ENCODE peak calls at places on chromosomes 2 and 18, in nine cellular contexts. One of them, this sample, is unnamed.

GRCh38 chr2:111698743-111699554 is 185.0 kb downstream of the ANAPC1 start:
- DNase-seq in kidney: peak
- DNase-seq in endodermal cell: peak
- DNase-seq in left ventricle myocardium inferior: peak
- DNase-seq in breast epithelium: peak
- DNase-seq in heart left ventricle: peak
- DNase-seq in stomach: peak
- DNase-seq in AG04450: peak
- DNase-seq in GM23338: peak
- DNase-seq in this sample: no peak

GRCh38 chr2:10768063-10768507 is 44.5 kb downstream of the PDIA6 start:
- DNase-seq in breast epithelium: no peak
- DNase-seq in heart left ventricle: peak
- DNase-seq in left ventricle myocardium inferior: peak
- DNase-seq in AG04450: no peak
- DNase-seq in kidney: no peak
- DNase-seq in endodermal cell: no peak
- DNase-seq in stomach: no peak
- DNase-seq in GM23338: no peak
- DNase-seq in this sample: no peak

GRCh38 chr2:17083902-17084301 is 418.3 kb upstream of the CYRIA start:
- DNase-seq in left ventricle myocardium inferior: no peak
- DNase-seq in stomach: no peak
- DNase-seq in kidney: no peak
- DNase-seq in GM23338: no peak
- DNase-seq in heart left ventricle: no peak
- DNase-seq in breast epithelium: no peak
- DNase-seq in endodermal cell: no peak
- DNase-seq in AG04450: peak
- DNase-seq in this sample: no peak

GRCh38 chr2:241802421-241802749 is 6.6 kb upstream of the NEU4 start:
- DNase-seq in stomach: no peak
- DNase-seq in breast epithelium: no peak
- DNase-seq in AG04450: no peak
- DNase-seq in heart left ventricle: no peak
- DNase-seq in left ventricle myocardium inferior: no peak
- DNase-seq in endodermal cell: no peak
- DNase-seq in GM23338: no peak
- DNase-seq in kidney: peak
- DNase-seq in this sample: no peak

GRCh38 chr2:127084611-127085031 is 22.3 kb downstream of the BIN1 start:
- DNase-seq in stomach: no peak
- DNase-seq in breast epithelium: no peak
- DNase-seq in endodermal cell: no peak
- DNase-seq in AG04450: no peak
- DNase-seq in heart left ventricle: no peak
- DNase-seq in GM23338: no peak
- DNase-seq in left ventricle myocardium inferior: no peak
- DNase-seq in kidney: no peak
- DNase-seq in this sample: no peak

GRCh38 chr2:132267372-132267771 is 105.6 kb upstream of the ANKRD30BL start:
- DNase-seq in stomach: no peak
- DNase-seq in GM23338: peak
- DNase-seq in AG04450: no peak
- DNase-seq in left ventricle myocardium inferior: no peak
- DNase-seq in breast epithelium: no peak
- DNase-seq in heart left ventricle: no peak
- DNase-seq in endodermal cell: peak
- DNase-seq in kidney: no peak
- DNase-seq in this sample: no peak

GRCh38 chr2:53770264-53770663 is 2.7 kb downstream of the CHAC2 start:
- DNase-seq in AG04450: no peak
- DNase-seq in heart left ventricle: no peak
- DNase-seq in GM23338: no peak
- DNase-seq in left ventricle myocardium inferior: no peak
- DNase-seq in breast epithelium: no peak
- DNase-seq in stomach: no peak
- DNase-seq in kidney: no peak
- DNase-seq in endodermal cell: no peak
- DNase-seq in this sample: no peak

GRCh38 chr2:171309727-171310265 is 124.0 kb downstream of the METTL8 start:
- DNase-seq in AG04450: no peak
- DNase-seq in heart left ventricle: no peak
- DNase-seq in left ventricle myocardium inferior: no peak
- DNase-seq in GM23338: no peak
- DNase-seq in kidney: no peak
- DNase-seq in stomach: no peak
- DNase-seq in endodermal cell: no peak
- DNase-seq in breast epithelium: no peak
- DNase-seq in this sample: no peak

GRCh38 chr18:22204996-22205395 is 35.6 kb downstream of the GATA6 start:
- DNase-seq in GM23338: no peak
- DNase-seq in stomach: no peak
- DNase-seq in heart left ventricle: no peak
- DNase-seq in AG04450: no peak
- DNase-seq in endodermal cell: no peak
- DNase-seq in left ventricle myocardium inferior: no peak
- DNase-seq in kidney: no peak
- DNase-seq in breast epithelium: no peak
- DNase-seq in this sample: no peak

GRCh38 chr2:235852528-235852920 is 315.7 kb downstream of the GBX2 start:
- DNase-seq in AG04450: no peak
- DNase-seq in heart left ventricle: no peak
- DNase-seq in breast epithelium: no peak
- DNase-seq in stomach: no peak
- DNase-seq in GM23338: no peak
- DNase-seq in endodermal cell: no peak
- DNase-seq in kidney: no peak
- DNase-seq in left ventricle myocardium inferior: no peak
- DNase-seq in this sample: no peak

GRCh38 chr2:235856151-235856819 is 311.9 kb downstream of the GBX2 start:
- DNase-seq in left ventricle myocardium inferior: no peak
- DNase-seq in heart left ventricle: no peak
- DNase-seq in breast epithelium: no peak
- DNase-seq in GM23338: no peak
- DNase-seq in kidney: no peak
- DNase-seq in endodermal cell: no peak
- DNase-seq in AG04450: no peak
- DNase-seq in stomach: no peak
- DNase-seq in this sample: no peak

GRCh38 chr2:235856820-235857185 is 311.4 kb downstream of the GBX2 start:
- DNase-seq in GM23338: no peak
- DNase-seq in heart left ventricle: no peak
- DNase-seq in breast epithelium: no peak
- DNase-seq in AG04450: no peak
- DNase-seq in stomach: no peak
- DNase-seq in kidney: no peak
- DNase-seq in left ventricle myocardium inferior: no peak
- DNase-seq in endodermal cell: no peak
- DNase-seq in this sample: no peak

GRCh38 chr2:235854276-235854675 is 313.9 kb downstream of the GBX2 start:
- DNase-seq in kidney: no peak
- DNase-seq in stomach: no peak
- DNase-seq in GM23338: no peak
- DNase-seq in left ventricle myocardium inferior: no peak
- DNase-seq in AG04450: no peak
- DNase-seq in endodermal cell: no peak
- DNase-seq in breast epithelium: no peak
- DNase-seq in heart left ventricle: no peak
- DNase-seq in this sample: no peak

DNA sequence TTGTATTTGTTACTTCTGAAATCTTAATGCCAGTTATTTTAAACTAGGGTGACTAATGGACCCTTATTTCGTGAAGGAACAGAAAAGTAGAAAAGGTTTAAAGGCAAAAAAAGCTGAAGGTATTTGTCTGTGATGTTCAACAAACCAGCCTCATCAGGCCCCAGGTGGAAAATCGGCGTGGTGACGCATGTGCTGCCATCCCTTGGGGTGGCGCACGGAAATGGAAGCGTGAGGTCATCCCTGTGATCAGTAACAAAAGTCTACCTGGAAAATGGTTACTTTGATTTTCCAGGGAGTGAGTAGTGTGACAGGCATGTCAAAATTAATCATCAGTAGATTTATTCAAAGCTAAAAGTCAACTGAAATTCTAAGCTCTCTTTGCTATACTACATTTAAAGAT is 313.2 kb downstream of the GBX2 start:
- DNase-seq in GM23338: no peak
- DNase-seq in kidney: no peak
- DNase-seq in left ventricle myocardium inferior: no peak
- DNase-seq in endodermal cell: no peak
- DNase-seq in breast epithelium: no peak
- DNase-seq in heart left ventricle: no peak
- DNase-seq in AG04450: no peak
- DNase-seq in stomach: no peak
- DNase-seq in this sample: no peak
- TF ChIP-seq CTCF in GM23338: no peak
- TF ChIP-seq CTCF in kidney: no peak
- TF ChIP-seq CTCF in left ventricle myocardium inferior: no peak
- TF ChIP-seq CTCF in endodermal cell: no peak
- TF ChIP-seq CTCF in breast epithelium: no peak
- TF ChIP-seq CTCF in heart left ventricle: no peak
- TF ChIP-seq CTCF in AG04450: no peak
- TF ChIP-seq CTCF in stomach: no peak
- TF ChIP-seq CTCF in this sample: no peak

GRCh38 chr2:46537046-46537445 is 57.7 kb downstream of the TMEM247 start:
- DNase-seq in AG04450: no peak
- DNase-seq in stomach: no peak
- DNase-seq in GM23338: no peak
- DNase-seq in left ventricle myocardium inferior: no peak
- DNase-seq in endodermal cell: no peak
- DNase-seq in breast epithelium: no peak
- DNase-seq in kidney: no peak
- DNase-seq in heart left ventricle: no peak
- DNase-seq in this sample: no peak

GRCh38 chr2:46537624-46538023 is 58.3 kb downstream of the TMEM247 start:
- DNase-seq in breast epithelium: no peak
- DNase-seq in GM23338: no peak
- DNase-seq in endodermal cell: no peak
- DNase-seq in heart left ventricle: no peak
- DNase-seq in left ventricle myocardium inferior: no peak
- DNase-seq in kidney: no peak
- DNase-seq in stomach: no peak
- DNase-seq in AG04450: no peak
- DNase-seq in this sample: no peak

GRCh38 chr2:46538393-46538792 is 59.0 kb downstream of the TMEM247 start:
- DNase-seq in heart left ventricle: no peak
- DNase-seq in breast epithelium: no peak
- DNase-seq in left ventricle myocardium inferior: no peak
- DNase-seq in kidney: no peak
- DNase-seq in AG04450: no peak
- DNase-seq in endodermal cell: no peak
- DNase-seq in stomach: no peak
- DNase-seq in GM23338: no peak
- DNase-seq in this sample: peak

GRCh38 chr2:46539327-46540276 is 60.2 kb downstream of the TMEM247 start:
- DNase-seq in stomach: no peak
- DNase-seq in breast epithelium: no peak
- DNase-seq in left ventricle myocardium inferior: no peak
- DNase-seq in endodermal cell: peak
- DNase-seq in kidney: no peak
- DNase-seq in AG04450: no peak
- DNase-seq in heart left ventricle: no peak
- DNase-seq in GM23338: no peak
- DNase-seq in this sample: no peak

DNA sequence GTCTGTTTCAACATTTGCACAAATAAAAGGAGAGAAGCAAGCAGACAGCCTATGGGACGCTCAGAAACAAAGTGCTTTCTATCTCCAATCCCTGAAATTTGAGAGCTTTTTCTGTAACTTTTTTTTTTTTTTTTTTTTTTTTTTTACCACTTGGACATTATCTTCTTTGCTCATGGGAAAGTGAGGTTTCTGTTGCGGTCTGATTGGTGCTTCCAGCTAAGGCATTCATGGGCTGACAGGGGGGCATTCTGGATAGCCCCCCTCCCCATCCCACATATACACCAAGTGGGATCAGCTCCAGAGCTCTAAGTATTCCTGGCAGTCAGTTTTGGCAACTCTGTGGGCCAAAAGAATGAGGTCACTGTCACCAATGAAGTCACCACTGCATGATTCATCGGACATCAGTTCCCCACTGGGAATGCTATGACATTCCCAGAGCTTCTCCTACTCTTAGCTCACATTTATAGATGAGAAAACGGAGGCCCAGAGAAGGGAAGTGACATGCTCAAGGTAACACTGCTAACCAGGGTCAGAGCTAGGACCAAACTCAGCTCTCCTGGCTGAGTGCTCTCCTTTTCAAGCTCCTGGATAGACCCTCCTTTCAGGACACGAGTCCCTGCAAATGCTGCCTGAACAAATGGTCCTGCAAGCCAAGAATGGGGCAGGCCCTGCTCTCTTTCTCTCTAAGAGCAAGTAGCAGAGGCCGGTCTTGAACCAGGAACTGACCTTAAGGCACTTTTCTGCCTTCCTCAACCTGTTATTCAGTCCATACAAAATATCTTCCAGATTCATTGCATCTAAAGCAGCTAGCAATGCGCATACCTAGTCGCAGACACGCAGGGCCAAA is 61.4 kb downstream of the TMEM247 start:
- DNase-seq in endodermal cell: peak
- DNase-seq in heart left ventricle: peak
- DNase-seq in GM23338: no peak
- DNase-seq in left ventricle myocardium inferior: no peak
- DNase-seq in kidney: no peak
- DNase-seq in breast epithelium: no peak
- DNase-seq in AG04450: no peak
- DNase-seq in stomach: no peak
- DNase-seq in this sample: peak
- H3K27ac ChIP-seq in endodermal cell: no peak
- H3K27ac ChIP-seq in heart left ventricle: peak
- H3K27ac ChIP-seq in GM23338: no peak
- H3K27ac ChIP-seq in left ventricle myocardium inferior: peak
- H3K27ac ChIP-seq in kidney: no peak
- H3K27ac ChIP-seq in breast epithelium: peak
- H3K27ac ChIP-seq in AG04450: peak
- H3K27ac ChIP-seq in stomach: peak
- H3K27ac ChIP-seq in this sample: peak

GRCh38 chr2:66030553-66030952 is 404.4 kb upstream of the MEIS1 start:
- DNase-seq in breast epithelium: no peak
- DNase-seq in endodermal cell: no peak
- DNase-seq in AG04450: no peak
- DNase-seq in heart left ventricle: no peak
- DNase-seq in stomach: no peak
- DNase-seq in GM23338: peak
- DNase-seq in left ventricle myocardium inferior: no peak
- DNase-seq in kidney: no peak
- DNase-seq in this sample: no peak
- TF ChIP-seq CTCF in breast epithelium: no peak
- TF ChIP-seq CTCF in endodermal cell: peak
- TF ChIP-seq CTCF in AG04450: peak
- TF ChIP-seq CTCF in heart left ventricle: no peak
- TF ChIP-seq CTCF in stomach: no peak
- TF ChIP-seq CTCF in GM23338: peak
- TF ChIP-seq CTCF in left ventricle myocardium inferior: no peak
- TF ChIP-seq CTCF in kidney: no peak
- TF ChIP-seq CTCF in this sample: no peak

DNA sequence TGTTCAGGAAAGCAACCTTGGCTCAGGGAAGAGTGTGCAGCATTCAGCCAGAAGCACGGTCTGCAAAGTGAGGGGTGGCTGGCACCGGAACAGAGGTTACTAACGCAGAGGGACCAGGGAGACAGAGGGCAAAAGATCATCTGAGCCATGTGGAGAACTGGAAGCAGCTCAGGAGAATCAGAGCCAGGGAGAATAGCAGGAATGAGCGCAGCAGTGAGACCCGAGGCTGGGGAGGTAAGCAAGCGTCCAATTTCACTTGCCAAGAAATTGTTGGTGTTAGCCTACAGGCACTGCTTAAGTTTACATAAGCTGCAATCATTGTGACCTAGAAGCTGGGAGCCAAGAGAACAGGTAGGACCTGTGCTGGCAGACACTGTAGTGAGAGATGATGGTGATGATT is 372.6 kb upstream of the POU3F3 start:
- DNase-seq in heart left ventricle: no peak
- DNase-seq in GM23338: no peak
- DNase-seq in endodermal cell: no peak
- DNase-seq in breast epithelium: no peak
- DNase-seq in stomach: no peak
- DNase-seq in AG04450: no peak
- DNase-seq in kidney: no peak
- DNase-seq in left ventricle myocardium inferior: no peak
- DNase-seq in this sample: no peak
- H3K27ac ChIP-seq in heart left ventricle: no peak
- H3K27ac ChIP-seq in GM23338: no peak
- H3K27ac ChIP-seq in endodermal cell: no peak
- H3K27ac ChIP-seq in breast epithelium: no peak
- H3K27ac ChIP-seq in stomach: no peak
- H3K27ac ChIP-seq in AG04450: no peak
- H3K27ac ChIP-seq in kidney: no peak
- H3K27ac ChIP-seq in left ventricle myocardium inferior: no peak
- H3K27ac ChIP-seq in this sample: no peak